ENCODE peak calls at places on chromosomes 16 and 17, in six cellular contexts. One of them, this sample, is unnamed.

GRCh38 chr16:1556254-1556653 is 22.8 kb downstream of the TMEM204 start:
- DNase-seq in Kasumi-1: no peak
- DNase-seq in NCI-H69: no peak
- DNase-seq in left cardiac atrium: no peak
- DNase-seq in GM23338: no peak
- DNase-seq in effector CD4-positive, alpha-beta T cell: no peak
- DNase-seq in this sample: no peak

GRCh38 chr17:7241783-7242716 is at the start of gene GABARAP:
- DNase-seq in Kasumi-1: peak
- DNase-seq in NCI-H69: peak
- DNase-seq in left cardiac atrium: peak
- DNase-seq in GM23338: peak
- DNase-seq in effector CD4-positive, alpha-beta T cell: peak
- DNase-seq in this sample: peak

GRCh38 chr17:3893720-3894116 is 865 bp upstream of the CAMKK1 start:
- DNase-seq in Kasumi-1: no peak
- DNase-seq in NCI-H69: no peak
- DNase-seq in left cardiac atrium: no peak
- DNase-seq in GM23338: no peak
- DNase-seq in effector CD4-positive, alpha-beta T cell: no peak
- DNase-seq in this sample: no peak

GRCh38 chr17:80605326-80606066 is 60.9 kb downstream of the RPTOR start:
- DNase-seq in Kasumi-1: no peak
- DNase-seq in NCI-H69: no peak
- DNase-seq in left cardiac atrium: no peak
- DNase-seq in GM23338: no peak
- DNase-seq in effector CD4-positive, alpha-beta T cell: peak
- DNase-seq in this sample: no peak

GRCh38 chr17:79413591-79413990 is 197.3 kb downstream of the RBFOX3 start:
- DNase-seq in Kasumi-1: no peak
- DNase-seq in NCI-H69: peak
- DNase-seq in left cardiac atrium: no peak
- DNase-seq in GM23338: no peak
- DNase-seq in effector CD4-positive, alpha-beta T cell: no peak
- DNase-seq in this sample: no peak

GRCh38 chr17:75910699-75911098 is 6.0 kb upstream of the MRPL38 start:
- DNase-seq in Kasumi-1: no peak
- DNase-seq in NCI-H69: peak
- DNase-seq in left cardiac atrium: no peak
- DNase-seq in GM23338: peak
- DNase-seq in effector CD4-positive, alpha-beta T cell: no peak
- DNase-seq in this sample: no peak

GRCh38 chr16:65305588-65305987 is 183.7 kb upstream of the CDH11 start:
- DNase-seq in Kasumi-1: no peak
- DNase-seq in NCI-H69: no peak
- DNase-seq in left cardiac atrium: no peak
- DNase-seq in GM23338: no peak
- DNase-seq in effector CD4-positive, alpha-beta T cell: no peak
- DNase-seq in this sample: no peak

GRCh38 chr17:79007504-79008381 is 1.8 kb downstream of the CANT1 start:
- DNase-seq in Kasumi-1: no peak
- DNase-seq in NCI-H69: no peak
- DNase-seq in left cardiac atrium: no peak
- DNase-seq in GM23338: no peak
- DNase-seq in effector CD4-positive, alpha-beta T cell: no peak
- DNase-seq in this sample: no peak

GRCh38 chr17:79981661-79982101 is 54.0 kb downstream of the TBC1D16 start:
- DNase-seq in Kasumi-1: no peak
- DNase-seq in NCI-H69: no peak
- DNase-seq in left cardiac atrium: no peak
- DNase-seq in GM23338: no peak
- DNase-seq in effector CD4-positive, alpha-beta T cell: no peak
- DNase-seq in this sample: no peak

GRCh38 chr17:40191237-40192208 is 14.3 kb downstream of the RAPGEFL1 start:
- DNase-seq in Kasumi-1: peak
- DNase-seq in NCI-H69: peak
- DNase-seq in left cardiac atrium: peak
- DNase-seq in GM23338: peak
- DNase-seq in effector CD4-positive, alpha-beta T cell: peak
- DNase-seq in this sample: peak

GRCh38 chr17:77107506-77108433 is 33.0 kb upstream of the SEC14L1 start:
- DNase-seq in Kasumi-1: no peak
- DNase-seq in NCI-H69: no peak
- DNase-seq in left cardiac atrium: no peak
- DNase-seq in GM23338: no peak
- DNase-seq in effector CD4-positive, alpha-beta T cell: peak
- DNase-seq in this sample: peak

GRCh38 chr16:6835941-6836340 is 496.7 kb upstream of the RBFOX1 start:
- DNase-seq in Kasumi-1: no peak
- DNase-seq in NCI-H69: no peak
- DNase-seq in left cardiac atrium: no peak
- DNase-seq in GM23338: no peak
- DNase-seq in effector CD4-positive, alpha-beta T cell: no peak
- DNase-seq in this sample: no peak

GRCh38 chr17:40541873-40542561 is 23.3 kb downstream of the CCR7 start:
- DNase-seq in Kasumi-1: no peak
- DNase-seq in NCI-H69: peak
- DNase-seq in left cardiac atrium: peak
- DNase-seq in GM23338: no peak
- DNase-seq in effector CD4-positive, alpha-beta T cell: no peak
- DNase-seq in this sample: no peak

GRCh38 chr17:56896217-56896967 is 17.5 kb downstream of the TRIM25 start:
- DNase-seq in Kasumi-1: no peak
- DNase-seq in NCI-H69: no peak
- DNase-seq in left cardiac atrium: no peak
- DNase-seq in GM23338: peak
- DNase-seq in effector CD4-positive, alpha-beta T cell: no peak
- DNase-seq in this sample: no peak

GRCh38 chr17:33871720-33872535 is 383.2 kb upstream of the CCL2 start:
- DNase-seq in Kasumi-1: no peak
- DNase-seq in NCI-H69: peak
- DNase-seq in left cardiac atrium: no peak
- DNase-seq in GM23338: no peak
- DNase-seq in effector CD4-positive, alpha-beta T cell: no peak
- DNase-seq in this sample: no peak

GRCh38 chr16:85768225-85768624 is 17.3 kb upstream of the C16orf74 start:
- DNase-seq in Kasumi-1: no peak
- DNase-seq in NCI-H69: peak
- DNase-seq in left cardiac atrium: no peak
- DNase-seq in GM23338: peak
- DNase-seq in effector CD4-positive, alpha-beta T cell: no peak
- DNase-seq in this sample: no peak

GRCh38 chr17:6577686-6578263 is 21.4 kb upstream of the PITPNM3 start:
- DNase-seq in Kasumi-1: no peak
- DNase-seq in NCI-H69: no peak
- DNase-seq in left cardiac atrium: no peak
- DNase-seq in GM23338: peak
- DNase-seq in effector CD4-positive, alpha-beta T cell: no peak
- DNase-seq in this sample: no peak

GRCh38 chr17:37676115-37676925 is 33.1 kb upstream of the DDX52 start:
- DNase-seq in Kasumi-1: no peak
- DNase-seq in NCI-H69: peak
- DNase-seq in left cardiac atrium: no peak
- DNase-seq in GM23338: no peak
- DNase-seq in effector CD4-positive, alpha-beta T cell: no peak
- DNase-seq in this sample: no peak

This sample was measured in T-helper 1 cell.